ENCODE peak calls at places on chromosomes 1 and 21, in six cellular contexts. One of them, this sample, is unnamed.

GRCh38 chr1:65791860-65792670 is 630 bp upstream of the PDE4B start:
- DNase-seq in Calu3: no peak
- DNase-seq in AG10803: peak
- DNase-seq in CD4-positive, alpha-beta T cell: no peak
- DNase-seq in psoas muscle: no peak
- DNase-seq in body of pancreas: no peak
- DNase-seq in this sample: no peak

GRCh38 chr1:225388372-225388771 is 39.5 kb downstream of the LBR start:
- DNase-seq in psoas muscle: no peak
- DNase-seq in CD4-positive, alpha-beta T cell: no peak
- DNase-seq in AG10803: peak
- DNase-seq in body of pancreas: no peak
- DNase-seq in Calu3: no peak
- DNase-seq in this sample: no peak

GRCh38 chr1:77282187-77282865 is 507 bp downstream of the AK5 start:
- DNase-seq in AG10803: peak
- DNase-seq in body of pancreas: peak
- DNase-seq in CD4-positive, alpha-beta T cell: peak
- DNase-seq in Calu3: peak
- DNase-seq in psoas muscle: peak
- DNase-seq in this sample: no peak

GRCh38 chr1:232432313-232432712 is 197.6 kb downstream of the SIPA1L2 start:
- DNase-seq in AG10803: no peak
- DNase-seq in CD4-positive, alpha-beta T cell: no peak
- DNase-seq in Calu3: no peak
- DNase-seq in psoas muscle: no peak
- DNase-seq in body of pancreas: no peak
- DNase-seq in this sample: no peak

GRCh38 chr21:45010096-45010495 is 64.3 kb upstream of the ADARB1 start:
- DNase-seq in Calu3: no peak
- DNase-seq in psoas muscle: no peak
- DNase-seq in body of pancreas: no peak
- DNase-seq in CD4-positive, alpha-beta T cell: no peak
- DNase-seq in AG10803: peak
- DNase-seq in this sample: no peak

GRCh38 chr1:58089898-58090535 is 456.5 kb downstream of the OMA1 start:
- DNase-seq in Calu3: no peak
- DNase-seq in psoas muscle: no peak
- DNase-seq in CD4-positive, alpha-beta T cell: no peak
- DNase-seq in body of pancreas: no peak
- DNase-seq in AG10803: no peak
- DNase-seq in this sample: no peak

GRCh38 chr1:184387871-184388670 is 1.2 kb downstream of the C1orf21 start:
- DNase-seq in Calu3: peak
- DNase-seq in psoas muscle: no peak
- DNase-seq in CD4-positive, alpha-beta T cell: no peak
- DNase-seq in body of pancreas: peak
- DNase-seq in AG10803: peak
- DNase-seq in this sample: peak

GRCh38 chr1:236141447-236142357 is 637 bp upstream of the GPR137B start:
- DNase-seq in Calu3: peak
- DNase-seq in CD4-positive, alpha-beta T cell: no peak
- DNase-seq in AG10803: peak
- DNase-seq in psoas muscle: peak
- DNase-seq in body of pancreas: peak
- DNase-seq in this sample: no peak

GRCh38 chr1:71587961-71588360 is 507.1 kb upstream of the ZRANB2 start:
- DNase-seq in AG10803: peak
- DNase-seq in CD4-positive, alpha-beta T cell: no peak
- DNase-seq in body of pancreas: no peak
- DNase-seq in psoas muscle: no peak
- DNase-seq in Calu3: no peak
- DNase-seq in this sample: peak

GRCh38 chr1:89331890-89332289 is 32.0 kb upstream of the GBP6 start:
- DNase-seq in body of pancreas: no peak
- DNase-seq in CD4-positive, alpha-beta T cell: no peak
- DNase-seq in AG10803: no peak
- DNase-seq in psoas muscle: no peak
- DNase-seq in Calu3: no peak
- DNase-seq in this sample: no peak

GRCh38 chr1:214966366-214966765 is 116.2 kb upstream of the KCNK2 start:
- DNase-seq in AG10803: peak
- DNase-seq in body of pancreas: no peak
- DNase-seq in CD4-positive, alpha-beta T cell: no peak
- DNase-seq in Calu3: no peak
- DNase-seq in psoas muscle: peak
- DNase-seq in this sample: no peak

GRCh38 chr1:173195596-173196088 is 11.5 kb downstream of the TNFSF4 start:
- DNase-seq in body of pancreas: no peak
- DNase-seq in CD4-positive, alpha-beta T cell: no peak
- DNase-seq in psoas muscle: no peak
- DNase-seq in Calu3: no peak
- DNase-seq in AG10803: no peak
- DNase-seq in this sample: no peak

GRCh38 chr1:167991546-167991945 is 54.7 kb upstream of the MPC2 start:
- DNase-seq in AG10803: no peak
- DNase-seq in psoas muscle: no peak
- DNase-seq in CD4-positive, alpha-beta T cell: no peak
- DNase-seq in Calu3: no peak
- DNase-seq in body of pancreas: no peak
- DNase-seq in this sample: no peak

GRCh38 chr1:205577874-205578658 is 53.7 kb downstream of the ELK4 start:
- DNase-seq in CD4-positive, alpha-beta T cell: no peak
- DNase-seq in Calu3: no peak
- DNase-seq in AG10803: no peak
- DNase-seq in body of pancreas: no peak
- DNase-seq in psoas muscle: no peak
- DNase-seq in this sample: no peak

GRCh38 chr1:91864017-91864700 is 21.8 kb downstream of the TGFBR3 start:
- DNase-seq in body of pancreas: no peak
- DNase-seq in psoas muscle: no peak
- DNase-seq in CD4-positive, alpha-beta T cell: no peak
- DNase-seq in Calu3: no peak
- DNase-seq in AG10803: peak
- DNase-seq in this sample: no peak

GRCh38 chr1:201299968-201300367 is 16.7 kb downstream of the PKP1 start:
- DNase-seq in psoas muscle: no peak
- DNase-seq in CD4-positive, alpha-beta T cell: no peak
- DNase-seq in body of pancreas: peak
- DNase-seq in AG10803: peak
- DNase-seq in Calu3: peak
- DNase-seq in this sample: no peak

GRCh38 chr1:81703352-81703735 is 97.4 kb upstream of the ADGRL2 start:
- DNase-seq in AG10803: peak
- DNase-seq in psoas muscle: no peak
- DNase-seq in CD4-positive, alpha-beta T cell: no peak
- DNase-seq in Calu3: no peak
- DNase-seq in body of pancreas: no peak
- DNase-seq in this sample: no peak

GRCh38 chr1:917466-918091 is 6.1 kb upstream of the SAMD11 start:
- DNase-seq in CD4-positive, alpha-beta T cell: no peak
- DNase-seq in Calu3: no peak
- DNase-seq in psoas muscle: no peak
- DNase-seq in body of pancreas: peak
- DNase-seq in AG10803: no peak
- DNase-seq in this sample: no peak

GRCh38 chr21:45366931-45367401 is 38.0 kb upstream of the COL18A1 start:
- DNase-seq in CD4-positive, alpha-beta T cell: no peak
- DNase-seq in body of pancreas: peak
- DNase-seq in psoas muscle: peak
- DNase-seq in Calu3: peak
- DNase-seq in AG10803: peak
- DNase-seq in this sample: peak

DNA sequence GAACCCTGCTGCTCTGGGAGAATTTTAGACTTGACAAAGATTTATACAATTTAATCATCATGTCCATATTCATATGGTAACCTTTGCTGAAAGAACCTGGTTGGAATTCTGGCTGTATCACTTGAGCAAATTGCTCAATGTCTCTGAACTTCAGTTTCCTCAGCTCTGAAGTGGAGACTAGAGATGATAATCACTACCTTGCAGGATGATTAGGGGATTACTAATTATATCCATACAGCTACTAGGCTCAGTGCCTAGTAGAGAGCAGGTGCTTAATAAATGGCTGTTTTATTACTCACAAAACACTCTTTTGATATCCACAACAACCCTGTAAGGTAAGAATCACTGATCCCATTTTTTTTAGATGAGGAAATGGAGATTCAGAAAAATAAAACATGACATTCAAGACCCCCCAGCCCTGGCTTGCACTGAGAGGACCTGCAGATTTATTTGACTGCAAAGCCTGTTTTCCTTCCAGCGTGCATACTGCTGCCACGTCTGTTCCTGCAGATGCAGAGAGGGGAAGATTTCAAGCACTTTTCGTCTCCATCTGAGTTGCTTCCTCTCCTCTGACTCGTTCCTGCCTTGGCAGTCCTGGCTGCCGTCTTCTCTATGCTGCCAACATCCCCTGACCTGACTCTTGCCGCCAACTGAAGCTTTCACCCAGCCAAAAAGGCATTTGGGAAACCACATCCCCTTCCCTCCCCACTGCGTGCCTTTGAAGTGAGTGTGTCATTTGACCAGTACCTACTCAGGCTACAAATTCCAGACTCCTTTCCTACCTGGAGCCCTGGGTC is 203.0 kb downstream of the PLPP3 start:
- DNase-seq in body of pancreas: no peak
- DNase-seq in psoas muscle: peak
- DNase-seq in Calu3: peak
- DNase-seq in AG10803: peak
- DNase-seq in CD4-positive, alpha-beta T cell: no peak
- DNase-seq in this sample: peak
- TF ChIP-seq CTCF in body of pancreas: no peak
- TF ChIP-seq CTCF in psoas muscle: no peak
- TF ChIP-seq CTCF in Calu3: no peak
- TF ChIP-seq CTCF in AG10803: no peak
- TF ChIP-seq CTCF in CD4-positive, alpha-beta T cell: no peak
- TF ChIP-seq CTCF in this sample: no peak

GRCh38 chr1:246907472-246907871 is 24.3 kb downstream of the AHCTF1 start:
- DNase-seq in psoas muscle: no peak
- DNase-seq in body of pancreas: peak
- DNase-seq in AG10803: peak
- DNase-seq in CD4-positive, alpha-beta T cell: no peak
- DNase-seq in Calu3: peak
- DNase-seq in this sample: peak
- TF ChIP-seq CTCF in psoas muscle: peak
- TF ChIP-seq CTCF in body of pancreas: peak
- TF ChIP-seq CTCF in AG10803: peak
- TF ChIP-seq CTCF in CD4-positive, alpha-beta T cell: peak
- TF ChIP-seq CTCF in Calu3: peak
- TF ChIP-seq CTCF in this sample: peak

DNA sequence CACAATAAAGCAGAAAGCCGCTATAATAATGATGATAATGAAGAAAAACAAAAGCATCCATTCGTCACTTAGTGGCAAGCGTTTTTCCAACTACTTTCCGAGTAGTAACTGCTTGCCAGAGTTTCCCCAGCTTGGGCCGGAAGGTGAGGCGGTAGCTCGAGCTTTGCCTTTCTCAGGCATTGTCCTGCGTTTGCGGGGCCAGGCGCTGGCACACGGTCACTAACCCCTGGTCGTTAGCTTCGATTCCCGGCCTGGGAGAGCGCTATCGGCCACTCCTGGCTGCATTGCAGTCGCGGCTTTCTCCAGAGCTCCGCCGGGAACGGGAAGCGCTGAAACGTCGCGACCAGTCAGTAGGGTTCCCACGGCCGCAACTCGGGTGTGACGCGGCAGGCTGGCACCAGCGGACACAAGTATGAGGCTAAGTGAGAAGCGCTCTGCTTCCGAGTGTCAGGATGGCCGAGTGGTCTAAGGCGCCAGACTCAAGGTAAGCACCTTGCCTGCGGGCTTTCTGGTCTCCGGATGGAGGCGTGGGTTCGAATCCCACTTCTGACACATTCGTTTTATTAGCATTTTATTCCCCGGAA is 14.6 kb upstream of the ZNF692 start:
- DNase-seq in Calu3: peak
- DNase-seq in psoas muscle: peak
- DNase-seq in CD4-positive, alpha-beta T cell: peak
- DNase-seq in body of pancreas: peak
- DNase-seq in AG10803: peak
- DNase-seq in this sample: peak
- TF ChIP-seq CTCF in Calu3: no peak
- TF ChIP-seq CTCF in psoas muscle: no peak
- TF ChIP-seq CTCF in CD4-positive, alpha-beta T cell: no peak
- TF ChIP-seq CTCF in body of pancreas: no peak
- TF ChIP-seq CTCF in AG10803: peak
- TF ChIP-seq CTCF in this sample: no peak

GRCh38 chr1:38005195-38006007 is at the start of gene FHL3:
- DNase-seq in Calu3: peak
- DNase-seq in AG10803: peak
- DNase-seq in psoas muscle: peak
- DNase-seq in body of pancreas: peak
- DNase-seq in CD4-positive, alpha-beta T cell: peak
- DNase-seq in this sample: no peak

GRCh38 chr1:38003261-38004250 is 1.8 kb downstream of the FHL3 start:
- DNase-seq in psoas muscle: peak
- DNase-seq in CD4-positive, alpha-beta T cell: no peak
- DNase-seq in Calu3: no peak
- DNase-seq in body of pancreas: peak
- DNase-seq in AG10803: peak
- DNase-seq in this sample: no peak

GRCh38 chr1:38006008-38006828 is 904 bp upstream of the FHL3 start:
- DNase-seq in Calu3: no peak
- DNase-seq in psoas muscle: peak
- DNase-seq in CD4-positive, alpha-beta T cell: no peak
- DNase-seq in body of pancreas: no peak
- DNase-seq in AG10803: no peak
- DNase-seq in this sample: no peak

GRCh38 chr1:38000529-38001453 is 4.5 kb downstream of the FHL3 start:
- DNase-seq in psoas muscle: peak
- DNase-seq in CD4-positive, alpha-beta T cell: no peak
- DNase-seq in body of pancreas: no peak
- DNase-seq in AG10803: peak
- DNase-seq in Calu3: no peak
- DNase-seq in this sample: peak

DNA sequence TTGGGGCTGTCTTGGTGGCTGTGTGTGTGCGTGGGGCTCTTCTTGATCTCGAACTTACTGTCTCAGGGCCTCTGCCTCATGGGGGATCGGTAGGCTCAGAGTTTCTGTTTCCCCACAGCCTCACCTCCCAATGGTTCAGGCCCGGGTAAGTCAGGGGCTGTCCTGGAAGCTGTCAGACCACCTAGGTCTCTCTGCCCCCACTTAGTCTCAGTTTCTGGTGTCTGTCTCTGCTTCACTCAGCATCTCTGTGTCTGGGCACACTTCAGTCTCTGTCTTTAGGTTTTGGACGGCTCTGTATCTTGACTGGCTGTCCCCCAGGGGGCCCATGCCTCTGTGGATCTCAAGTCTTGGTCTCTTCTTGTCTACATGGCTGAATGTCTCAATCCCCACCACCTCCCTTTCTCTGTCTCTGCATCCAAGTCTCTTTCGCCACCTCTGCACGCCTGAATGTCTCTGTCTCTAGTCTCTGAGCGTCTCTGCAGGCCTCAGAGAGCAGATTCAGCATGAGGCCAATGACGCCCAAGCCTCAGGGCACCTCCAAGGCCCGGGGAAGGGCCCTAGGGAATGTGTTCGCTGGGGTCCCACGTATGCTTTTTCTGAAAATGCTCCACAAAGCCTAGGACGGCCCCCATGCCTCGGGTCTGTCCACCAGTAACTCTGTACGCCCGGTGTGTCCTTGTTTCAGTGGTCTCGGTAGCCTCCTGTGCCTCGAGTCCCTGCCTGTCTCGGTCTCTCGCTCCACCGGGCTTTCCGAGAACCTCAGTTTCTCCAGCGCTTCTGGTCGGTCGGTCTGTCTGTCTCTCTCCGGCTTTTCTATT is 821 bp downstream of the FHL3 start:
- DNase-seq in body of pancreas: peak
- DNase-seq in Calu3: no peak
- DNase-seq in AG10803: no peak
- DNase-seq in psoas muscle: peak
- DNase-seq in CD4-positive, alpha-beta T cell: no peak
- DNase-seq in this sample: no peak
- TF ChIP-seq CTCF in body of pancreas: no peak
- TF ChIP-seq CTCF in Calu3: no peak
- TF ChIP-seq CTCF in AG10803: no peak
- TF ChIP-seq CTCF in psoas muscle: no peak
- TF ChIP-seq CTCF in CD4-positive, alpha-beta T cell: no peak
- TF ChIP-seq CTCF in this sample: no peak

This sample was measured in AG09319.